ENCODE peak calls at places on chromosomes 13 and 19, in seven cellular contexts. S, T, H, P, V, N and G are unnamed samples.

GRCh38 chr13:26423634-26424033 is 133.8 kb upstream of the WASF3 start:
- DNase-seq in P (no peak), V (no peak), N (no peak), S (no peak), H (no peak), T (peak), G (peak)

GRCh38 chr19:29771708-29772415 is 39.9 kb upstream of the CCNE1 start:
- DNase-seq in N (no peak), P (peak), T (peak), V (peak), H (peak), S (peak), G (no peak)

GRCh38 chr13:99203601-99204579 is 3.2 kb downstream of the UBAC2 start:
- DNase-seq in H (no peak), V (no peak), T (no peak), P (no peak), N (no peak), S (no peak), G (no peak)

GRCh38 chr19:409006-409514 is at the start of gene C2CD4C:
- DNase-seq in V (no peak), N (no peak), T (no peak), S (no peak), P (peak), H (peak), G (peak)

GRCh38 chr13:37481005-37481857 is 117.3 kb downstream of the POSTN start:
- DNase-seq in N (no peak), T (no peak), V (no peak), S (no peak), P (no peak), H (no peak), G (no peak)

GRCh38 chr13:77136902-77137420 is 110.0 kb upstream of the FBXL3 start:
- DNase-seq in T (no peak), V (no peak), H (no peak), S (no peak), P (no peak), N (no peak), G (no peak)

GRCh38 chr13:101942038-101942437 is 459.8 kb downstream of the FGF14 start:
- DNase-seq in V (no peak), S (no peak), P (no peak), T (peak), H (peak), N (peak), G (no peak)

GRCh38 chr19:48578891-48579290 is 26.9 kb downstream of the SULT2B1 start:
- DNase-seq in T (no peak), N (no peak), H (no peak), P (no peak), S (no peak), V (no peak), G (no peak)

GRCh38 chr13:19150712-19151228 is 30.9 kb downstream of the TUBA3C start:
- DNase-seq in T (peak), N (no peak), V (no peak), S (no peak), H (no peak), P (no peak), G (no peak)

GRCh38 chr13:42696191-42696590 is 85.2 kb upstream of the FAM216B start:
- DNase-seq in N (no peak), T (no peak), H (no peak), P (no peak), S (no peak), V (peak), G (no peak)

GRCh38 chr13:22596157-22596863 is 584.5 kb upstream of the SGCG start:
- DNase-seq in S (no peak), H (no peak), T (no peak), P (no peak), V (no peak), N (no peak), G (no peak)

GRCh38 chr19:3135961-3136683 is at the start of gene GNA15:
- DNase-seq in H (no peak), S (no peak), P (no peak), T (no peak), N (no peak), V (peak), G (no peak)

GRCh38 chr19:18412610-18413239 is 6.5 kb upstream of the SSBP4 start:
- DNase-seq in V (no peak), T (no peak), H (no peak), S (no peak), N (no peak), P (no peak), G (no peak)

GRCh38 chr19:9881720-9882119 is 46.6 kb downstream of the PIN1 start:
- DNase-seq in T (no peak), N (no peak), V (no peak), P (no peak), H (no peak), S (no peak), G (no peak)

GRCh38 chr19:17351815-17352435 is 14.6 kb downstream of the GTPBP3 start:
- DNase-seq in N (no peak), S (no peak), P (no peak), T (no peak), H (no peak), V (no peak), G (no peak)
- H3K4me3 ChIP-seq in N (no peak), S (no peak), P (no peak), T (no peak), H (no peak), V (no peak), G (no peak)

GRCh38 chr19:51693246-51693645 is at the start of gene SPACA6:
- DNase-seq in H (no peak), T (no peak), S (no peak), N (no peak), P (peak), V (no peak), G (no peak)
- H3K4me3 ChIP-seq in H (no peak), T (peak), S (no peak), N (no peak), P (no peak), V (no peak), G (peak)

GRCh38 chr19:13017306-13018036 is 22.2 kb downstream of the NFIX start:
- DNase-seq in T (no peak), V (no peak), H (no peak), S (no peak), N (no peak), P (no peak), G (no peak)
- H3K4me3 ChIP-seq in T (peak), V (no peak), H (no peak), S (no peak), N (peak), P (no peak), G (peak)

GRCh38 chr19:57190301-57190700 is 999 bp upstream of the ZNF264 start:
- DNase-seq in V (no peak), H (no peak), N (no peak), T (no peak), P (no peak), S (no peak), G (no peak)
- H3K4me3 ChIP-seq in V (peak), H (no peak), N (no peak), T (no peak), P (no peak), S (peak), G (no peak)

GRCh38 chr13:45339867-45340266 is 1.1 kb downstream of the TPT1 start:
- DNase-seq in V (no peak), H (no peak), T (no peak), N (no peak), S (peak), P (no peak), G (no peak)

GRCh38 chr13:45336025-45336800 is 4.8 kb downstream of the TPT1 start:
- DNase-seq in S (no peak), H (no peak), P (no peak), T (no peak), N (no peak), V (no peak), G (no peak)

GRCh38 chr13:45337395-45337794 is 3.6 kb downstream of the TPT1 start:
- DNase-seq in V (no peak), N (no peak), S (no peak), P (no peak), T (no peak), H (no peak), G (no peak)

GRCh38 chr13:45339399-45339798 is 1.6 kb downstream of the TPT1 start:
- DNase-seq in H (no peak), P (no peak), T (no peak), V (no peak), N (no peak), S (no peak), G (no peak)

DNA sequence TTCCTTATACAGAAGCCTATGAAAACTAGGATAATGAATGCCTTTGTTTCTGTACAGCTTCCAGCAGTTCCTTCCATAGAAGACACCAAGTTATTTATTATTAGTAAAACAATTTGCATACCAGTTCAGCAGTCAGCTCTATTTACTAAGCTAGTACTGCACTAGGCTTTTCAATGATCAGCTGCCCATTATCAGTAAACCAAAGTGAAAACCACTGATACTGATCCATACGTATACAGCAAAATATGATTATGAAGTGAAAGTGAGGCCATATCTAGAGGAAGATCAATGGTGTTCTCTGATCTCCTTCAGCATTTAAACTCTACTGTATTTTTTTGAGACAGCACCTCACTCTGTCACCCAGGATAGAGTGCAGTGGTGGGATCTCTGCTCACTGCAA is 3.2 kb downstream of the TPT1 start:
- DNase-seq in V (no peak), H (no peak), N (no peak), T (no peak), S (no peak), P (no peak), G (no peak)
- H3K4me3 ChIP-seq in V (no peak), H (peak), N (peak), T (no peak), S (peak), P (no peak), G (no peak)

GRCh38 chr13:20303636-20304035 is 71.5 kb upstream of the GJB6 start:
- DNase-seq in V (no peak), H (no peak), N (peak), T (no peak), S (no peak), P (peak), G (no peak)

GRCh38 chr13:20297181-20297580 is 65.1 kb upstream of the GJB6 start:
- DNase-seq in T (no peak), P (no peak), N (no peak), V (no peak), S (no peak), H (no peak), G (no peak)

GRCh38 chr13:20306039-20306438 is 73.9 kb upstream of the GJB6 start:
- DNase-seq in N (no peak), P (peak), V (no peak), H (no peak), T (no peak), S (no peak), G (no peak)

GRCh38 chr13:20305587-20305986 is 73.5 kb upstream of the GJB6 start:
- DNase-seq in H (peak), V (no peak), T (no peak), S (no peak), N (no peak), P (peak), G (no peak)

DNA sequence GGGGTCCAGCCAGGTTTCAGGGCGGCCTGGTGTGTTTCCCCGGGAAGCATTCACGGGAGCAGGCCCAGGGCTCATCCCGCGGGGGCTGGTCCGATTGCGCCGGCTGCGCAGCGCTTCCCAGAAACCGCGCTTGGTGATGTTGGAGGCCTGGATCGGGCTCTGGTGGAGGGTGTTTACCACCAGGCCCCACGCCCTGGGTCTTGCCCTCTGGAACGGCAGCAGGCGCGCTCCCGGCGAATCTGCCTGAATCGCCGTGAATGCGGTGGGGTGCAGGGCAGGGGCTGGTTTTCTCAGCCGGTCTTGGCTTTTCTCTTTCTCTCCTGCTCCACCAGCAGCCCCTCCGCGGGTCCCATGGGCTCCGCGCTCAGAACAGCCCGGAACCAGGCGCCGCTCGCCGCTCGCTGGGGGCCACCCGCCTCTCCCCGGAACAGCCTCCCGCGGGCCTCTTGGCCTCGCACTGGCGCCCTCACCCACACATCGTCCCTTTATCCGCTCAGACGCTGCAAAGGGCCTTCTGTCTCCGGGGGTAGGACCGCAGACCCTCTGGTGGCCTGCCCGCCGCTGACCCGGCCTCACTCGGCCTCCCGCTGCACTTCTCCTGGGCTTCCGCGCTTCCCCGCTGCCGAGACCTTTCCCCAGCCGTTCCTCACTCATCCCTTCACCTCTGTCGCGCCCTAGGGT is 69.4 kb upstream of the GJB6 start:
- DNase-seq in H (no peak), N (no peak), T (peak), V (no peak), P (no peak), S (no peak), G (no peak)
- H3K4me3 ChIP-seq in H (no peak), N (no peak), T (peak), V (no peak), P (no peak), S (no peak), G (no peak)

GRCh38 chr13:114045113-114045735 is 71.3 kb upstream of the C13orf46 start:
- DNase-seq in N (no peak), T (no peak), V (no peak), P (no peak), H (no peak), S (no peak), G (no peak)

GRCh38 chr13:114049026-114049425 is 75.2 kb upstream of the C13orf46 start:
- DNase-seq in V (no peak), N (no peak), H (peak), S (no peak), P (peak), T (no peak), G (no peak)

GRCh38 chr13:114046447-114046846 is 72.6 kb upstream of the C13orf46 start:
- DNase-seq in N (no peak), V (no peak), P (no peak), S (no peak), H (no peak), T (no peak), G (no peak)

GRCh38 chr13:114048463-114048862 is 74.6 kb upstream of the C13orf46 start:
- DNase-seq in V (no peak), S (no peak), H (no peak), N (no peak), T (no peak), P (no peak), G (no peak)

GRCh38 chr13:114047358-114047881 is 73.5 kb upstream of the C13orf46 start:
- DNase-seq in V (no peak), S (no peak), T (no peak), P (peak), N (no peak), H (no peak), G (no peak)
- H3K4me3 ChIP-seq in V (no peak), S (no peak), T (no peak), P (no peak), N (no peak), H (no peak), G (no peak)